ENCODE peak calls at places on chromosome 10, in four cellular contexts. One of them, this sample, is unnamed.

GRCh38 chr10:102868976-102869289 is 337 bp upstream of the AS3MT start:
- DNase-seq in fibroblast of lung: peak; percentile 19
- DNase-seq in GM23248: peak; percentile 5
- DNase-seq in GM12878: no peak
- DNase-seq in this sample: no peak

GRCh38 chr10:68813554-68813953 is 13.8 kb upstream of the STOX1 start:
- DNase-seq in fibroblast of lung: no peak
- DNase-seq in GM23248: no peak
- DNase-seq in GM12878: no peak
- DNase-seq in this sample: no peak

GRCh38 chr10:29980084-29980483 is 79.3 kb downstream of the JCAD start:
- DNase-seq in fibroblast of lung: peak; percentile 63
- DNase-seq in GM23248: no peak
- DNase-seq in GM12878: no peak
- DNase-seq in this sample: peak; percentile 60

GRCh38 chr10:86520871-86521619 is 547 bp downstream of the WAPL start:
- DNase-seq in fibroblast of lung: peak; percentile 57
- DNase-seq in GM23248: peak; percentile 86
- DNase-seq in GM12878: no peak
- DNase-seq in this sample: peak; percentile 41

GRCh38 chr10:124943301-124944092 is 1.6 kb downstream of the ZRANB1 start:
- DNase-seq in fibroblast of lung: peak; percentile 92
- DNase-seq in GM23248: peak; percentile 92
- DNase-seq in GM12878: no peak
- DNase-seq in this sample: peak; percentile 76

GRCh38 chr10:43000651-43001426 is 76.0 kb upstream of the RET start:
- DNase-seq in fibroblast of lung: no peak
- DNase-seq in GM23248: no peak
- DNase-seq in GM12878: no peak
- DNase-seq in this sample: no peak

GRCh38 chr10:16436758-16437539 is at the start of gene PTER:
- DNase-seq in fibroblast of lung: peak; percentile 94
- DNase-seq in GM23248: peak; percentile 98
- DNase-seq in GM12878: peak; percentile 89
- DNase-seq in this sample: peak; percentile 76

GRCh38 chr10:52170776-52171175 is 143.3 kb upstream of the DKK1 start:
- DNase-seq in fibroblast of lung: no peak
- DNase-seq in GM23248: no peak
- DNase-seq in GM12878: no peak
- DNase-seq in this sample: no peak

GRCh38 chr10:91006001-91006751 is 85.3 kb upstream of the ANKRD1 start:
- DNase-seq in fibroblast of lung: peak; percentile 87
- DNase-seq in GM23248: peak; percentile 72
- DNase-seq in GM12878: peak; percentile 80
- DNase-seq in this sample: peak; percentile 66

GRCh38 chr10:102631525-102632393 is 12.5 kb upstream of the TRIM8 start:
- DNase-seq in fibroblast of lung: no peak
- DNase-seq in GM23248: no peak
- DNase-seq in GM12878: no peak
- DNase-seq in this sample: no peak

GRCh38 chr10:103554488-103555320 is 61.2 kb downstream of the NEURL1 start:
- DNase-seq in fibroblast of lung: peak; percentile 62
- DNase-seq in GM23248: peak; percentile 74
- DNase-seq in GM12878: no peak
- DNase-seq in this sample: peak; percentile 55

GRCh38 chr10:123140164-123140982 is 4.6 kb downstream of the HMX3 start:
- DNase-seq in fibroblast of lung: no peak
- DNase-seq in GM23248: no peak
- DNase-seq in GM12878: no peak
- DNase-seq in this sample: no peak

GRCh38 chr10:122853665-122854313 is 8.1 kb upstream of the CUZD1 start:
- DNase-seq in fibroblast of lung: peak; percentile 47
- DNase-seq in GM23248: peak; percentile 84
- DNase-seq in GM12878: no peak
- DNase-seq in this sample: peak; percentile 33

DNA sequence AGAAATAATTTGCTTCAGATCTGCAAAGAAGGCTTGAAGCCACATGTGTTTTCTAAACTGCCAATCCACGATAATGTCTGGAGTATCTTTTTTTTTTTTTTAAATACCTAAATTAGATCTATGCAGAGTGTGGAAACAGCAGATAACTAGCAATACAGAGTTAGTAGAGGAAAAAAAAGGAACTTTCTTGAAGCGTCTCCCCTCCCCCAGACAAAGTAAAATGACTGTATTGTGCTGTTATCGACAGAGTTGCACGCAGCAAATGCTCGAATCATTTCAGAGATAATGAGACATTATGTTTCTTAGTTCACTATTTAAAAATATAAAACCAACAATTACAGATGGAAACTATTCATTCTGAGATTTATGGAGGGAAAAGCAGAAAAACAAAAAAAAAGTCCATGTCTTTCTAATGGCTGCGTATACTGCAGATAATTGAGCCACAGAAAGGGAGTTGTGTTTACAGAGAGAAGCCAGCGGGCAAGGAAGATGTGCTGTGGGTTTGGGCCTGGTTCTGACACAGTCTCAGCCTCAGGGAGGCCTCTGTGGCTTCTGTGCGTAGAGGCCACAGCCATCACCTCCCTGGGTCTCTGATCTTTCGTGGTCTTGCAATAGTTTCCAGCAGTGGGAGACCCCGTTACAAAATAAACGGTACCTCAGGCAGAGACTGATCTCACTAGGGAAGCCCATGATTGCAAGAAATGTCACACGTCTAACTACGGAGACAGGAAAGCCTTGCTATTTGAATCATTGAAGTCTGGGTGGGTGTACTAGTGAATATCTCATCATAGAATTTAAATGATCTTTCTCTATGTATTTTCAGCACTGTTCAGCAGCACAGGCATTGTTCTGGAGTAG is 19.1 kb upstream of the KLF6 start:
- DNase-seq in fibroblast of lung: no peak
- DNase-seq in GM23248: peak; percentile 78
- DNase-seq in GM12878: no peak
- DNase-seq in this sample: no peak
- H3K9ac ChIP-seq in fibroblast of lung: no peak overlapping the region
- H3K9ac ChIP-seq in GM23248: peak overlapping the region; percentile 93
- H3K9ac ChIP-seq in GM12878: peak overlapping the region; percentile 55
- H3K9ac ChIP-seq in this sample: peak overlapping the region; percentile 81

DNA sequence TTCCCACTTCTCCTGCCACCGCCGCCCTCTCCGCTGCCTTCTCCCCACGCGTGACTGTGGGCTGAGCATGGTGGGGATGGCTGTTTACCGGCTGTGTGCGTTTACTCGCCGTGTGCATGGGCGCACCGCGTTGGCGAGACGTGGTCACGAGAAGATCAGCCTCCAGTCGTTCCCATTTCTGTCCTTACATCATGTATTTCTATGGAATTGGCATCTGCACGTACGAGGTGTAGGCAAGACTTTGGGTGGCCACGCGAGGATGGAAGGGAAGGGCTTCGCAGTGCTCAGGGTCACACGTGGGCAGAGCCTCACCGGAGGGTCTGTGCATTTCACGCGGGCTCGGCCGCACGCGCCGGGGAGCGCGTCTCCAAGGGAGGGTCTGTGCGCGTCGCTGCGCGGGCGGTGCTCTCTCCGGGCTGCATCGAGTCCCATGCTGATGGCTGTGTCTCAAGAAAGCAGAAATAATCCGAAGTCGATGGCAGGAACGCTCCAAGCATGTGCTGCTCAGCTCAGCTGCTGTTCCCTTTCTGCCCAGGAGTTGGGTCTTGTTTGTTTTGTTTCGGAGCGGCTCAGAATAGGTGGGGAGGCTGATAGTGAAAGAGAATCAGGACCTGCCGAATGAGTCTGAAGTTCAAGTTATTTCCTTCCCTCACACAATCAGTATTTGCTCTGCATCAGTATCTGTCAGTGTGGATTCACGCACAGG is 973 bp downstream of the CAMK1D start:
- DNase-seq in fibroblast of lung: peak; percentile 31
- DNase-seq in GM23248: peak; percentile 54
- DNase-seq in GM12878: no peak
- DNase-seq in this sample: peak; percentile 48
- TF ChIP-seq EZH2 in fibroblast of lung: no peak
- TF ChIP-seq EZH2 in GM23248: no peak
- TF ChIP-seq EZH2 in GM12878: no peak
- TF ChIP-seq EZH2 in this sample: no peak

GRCh38 chr10:78035933-78036583 is 2.4 kb downstream of the RPS24 start:
- DNase-seq in fibroblast of lung: no peak
- DNase-seq in GM23248: no peak
- DNase-seq in GM12878: no peak
- DNase-seq in this sample: no peak
- H3K9ac ChIP-seq in fibroblast of lung: no peak overlapping the region
- H3K9ac ChIP-seq in GM23248: peak overlapping the region; percentile 89
- H3K9ac ChIP-seq in GM12878: peak overlapping the region; percentile 94
- H3K9ac ChIP-seq in this sample: peak overlapping the region; percentile 98

GRCh38 chr10:100746413-100746931 is 1.1 kb downstream of the PAX2 start:
- DNase-seq in fibroblast of lung: no peak
- DNase-seq in GM23248: no peak
- DNase-seq in GM12878: no peak
- DNase-seq in this sample: no peak
- TF ChIP-seq EZH2 in fibroblast of lung: peak; percentile 95
- TF ChIP-seq EZH2 in GM23248: no peak
- TF ChIP-seq EZH2 in GM12878: peak; percentile 71
- TF ChIP-seq EZH2 in this sample: peak; percentile 69

This sample was measured in astrocyte.